ENCODE peak calls at places on chromosomes 13 and 19, in four cellular contexts. One of them, this sample, is unnamed.

GRCh38 chr13:52195052-52195837 is 35.8 kb upstream of the NEK3 start:
- DNase-seq in IMR-90: peak
- DNase-seq in activated naive CD4-positive, alpha-beta T cell treated with Interleukin-2 at 50 U/mL for 16 hours: peak
- DNase-seq in NCI-H748 treated with DMSO at 0.1 percent for 48 hours: no peak
- DNase-seq in this sample: peak

GRCh38 chr13:28611021-28611420 is 47.9 kb upstream of the POMP start:
- DNase-seq in IMR-90: peak
- DNase-seq in activated naive CD4-positive, alpha-beta T cell treated with Interleukin-2 at 50 U/mL for 16 hours: no peak
- DNase-seq in NCI-H748 treated with DMSO at 0.1 percent for 48 hours: no peak
- DNase-seq in this sample: no peak

GRCh38 chr19:49939721-49940481 is 10.6 kb upstream of the NUP62 start:
- DNase-seq in IMR-90: no peak
- DNase-seq in activated naive CD4-positive, alpha-beta T cell treated with Interleukin-2 at 50 U/mL for 16 hours: no peak
- DNase-seq in NCI-H748 treated with DMSO at 0.1 percent for 48 hours: no peak
- DNase-seq in this sample: no peak

GRCh38 chr13:47549219-47549752 is 451.8 kb downstream of the SUCLA2 start:
- DNase-seq in IMR-90: no peak
- DNase-seq in activated naive CD4-positive, alpha-beta T cell treated with Interleukin-2 at 50 U/mL for 16 hours: no peak
- DNase-seq in NCI-H748 treated with DMSO at 0.1 percent for 48 hours: no peak
- DNase-seq in this sample: no peak

GRCh38 chr19:879711-880438 is 13.1 kb downstream of the MED16 start:
- DNase-seq in IMR-90: no peak
- DNase-seq in activated naive CD4-positive, alpha-beta T cell treated with Interleukin-2 at 50 U/mL for 16 hours: no peak
- DNase-seq in NCI-H748 treated with DMSO at 0.1 percent for 48 hours: no peak
- DNase-seq in this sample: no peak

GRCh38 chr13:49616688-49617065 is 11.6 kb upstream of the ARL11 start:
- DNase-seq in IMR-90: no peak
- DNase-seq in activated naive CD4-positive, alpha-beta T cell treated with Interleukin-2 at 50 U/mL for 16 hours: no peak
- DNase-seq in NCI-H748 treated with DMSO at 0.1 percent for 48 hours: no peak
- DNase-seq in this sample: no peak

GRCh38 chr13:29922281-29922821 is 71.9 kb upstream of the UBL3 start:
- DNase-seq in IMR-90: peak
- DNase-seq in activated naive CD4-positive, alpha-beta T cell treated with Interleukin-2 at 50 U/mL for 16 hours: no peak
- DNase-seq in NCI-H748 treated with DMSO at 0.1 percent for 48 hours: no peak
- DNase-seq in this sample: no peak

GRCh38 chr13:98752942-98753290 is 444 bp upstream of the SLC15A1 start:
- DNase-seq in IMR-90: no peak
- DNase-seq in activated naive CD4-positive, alpha-beta T cell treated with Interleukin-2 at 50 U/mL for 16 hours: no peak
- DNase-seq in NCI-H748 treated with DMSO at 0.1 percent for 48 hours: no peak
- DNase-seq in this sample: no peak

GRCh38 chr19:45113628-45114027 is 20.6 kb downstream of the PPP1R37 start:
- DNase-seq in IMR-90: no peak
- DNase-seq in activated naive CD4-positive, alpha-beta T cell treated with Interleukin-2 at 50 U/mL for 16 hours: no peak
- DNase-seq in NCI-H748 treated with DMSO at 0.1 percent for 48 hours: peak
- DNase-seq in this sample: no peak

GRCh38 chr13:79480954-79481684 is at the start of gene NDFIP2:
- DNase-seq in IMR-90: peak
- DNase-seq in activated naive CD4-positive, alpha-beta T cell treated with Interleukin-2 at 50 U/mL for 16 hours: peak
- DNase-seq in NCI-H748 treated with DMSO at 0.1 percent for 48 hours: peak
- DNase-seq in this sample: peak